ENCODE peak calls at places on chromosomes 4 and X, in seven cellular contexts. M is ovary, Q is NB4, R is heart left ventricle, N is body of pancreas, P is breast epithelium, H is suprapubic skin. D is an unnamed sample.
A peak's percentile ranks its signal among the peaks of the same experiment; 100 is the strongest.

GRCh38 chr4:189090174-189090814 is 850.4 kb upstream of the FRG1 start:
- DNase-seq in M (no peak), Q (peak; percentile 13), R (no peak), N (no peak), P (no peak), H (no peak), D (no peak)

GRCh38 chrX:65926095-65927019 is 113.5 kb downstream of the VSIG4 start:
- DNase-seq in M (no peak), Q (peak; percentile 70), R (no peak), N (peak; percentile 2), P (no peak), H (no peak), D (no peak)

GRCh38 chr4:67721770-67722597 is 21.0 kb upstream of the UBA6 start:
- DNase-seq in M (no peak), Q (no peak), R (no peak), N (no peak), P (no peak), H (no peak), D (no peak)

GRCh38 chrX:115582871-115583729 is 22.1 kb downstream of the PLS3 start:
- DNase-seq in M (no peak), Q (no peak), R (no peak), N (no peak), P (no peak), H (no peak), D (no peak)

GRCh38 chr4:7342223-7342576 is 92.5 kb downstream of the PSAPL1 start:
- DNase-seq in M (no peak), Q (no peak), R (peak; percentile 45), N (no peak), P (no peak), H (no peak), D (no peak)

GRCh38 chr4:98433608-98434198 is 172.5 kb downstream of the RAP1GDS1 start:
- DNase-seq in M (no peak), Q (no peak), R (no peak), N (no peak), P (no peak), H (no peak), D (no peak)

GRCh38 chr4:100017627-100018310 is 67.7 kb upstream of the H2AZ1 start:
- DNase-seq in M (no peak), Q (no peak), R (no peak), N (no peak), P (no peak), H (no peak), D (no peak)

GRCh38 chr4:149166886-149167285 is 648.8 kb downstream of the IQCM start:
- DNase-seq in M (no peak), Q (no peak), R (no peak), N (no peak), P (no peak), H (no peak), D (no peak)

GRCh38 chr4:5967783-5968182 is 50.4 kb downstream of the C4orf50 start:
- DNase-seq in M (no peak), Q (no peak), R (no peak), N (no peak), P (peak; percentile 40), H (peak; percentile 38), D (no peak)

GRCh38 chrX:79080131-79080530 is 64.4 kb upstream of the GPR174 start:
- DNase-seq in M (no peak), Q (no peak), R (no peak), N (no peak), P (no peak), H (no peak), D (no peak)

GRCh38 chr4:40575846-40576245 is 53.8 kb downstream of the RBM47 start:
- DNase-seq in M (no peak), Q (no peak), R (no peak), N (no peak), P (no peak), H (no peak), D (no peak)

GRCh38 chr4:115279300-115279699 is 165.9 kb upstream of the NDST4 start:
- DNase-seq in M (no peak), Q (peak; percentile 41), R (no peak), N (no peak), P (no peak), H (no peak), D (no peak)

GRCh38 chr4:2182981-2183380 is 58.9 kb downstream of the HAUS3 start:
- DNase-seq in M (no peak), Q (peak; percentile 63), R (no peak), N (no peak), P (no peak), H (no peak), D (no peak)

GRCh38 chrX:13305091-13305490 is 14.8 kb downstream of the ATXN3L start:
- DNase-seq in M (no peak), Q (no peak), R (no peak), N (no peak), P (no peak), H (no peak), D (no peak)

GRCh38 chr4:57113870-57114269 is 3.7 kb upstream of the IGFBP7 start:
- DNase-seq in M (no peak), Q (no peak), R (no peak), N (no peak), P (no peak), H (no peak), D (no peak)

GRCh38 chr4:39576268-39576667 is 49.0 kb upstream of the UGDH start:
- DNase-seq in M (no peak), Q (peak; percentile 28), R (no peak), N (no peak), P (no peak), H (no peak), D (no peak)

GRCh38 chr4:124019749-124020549 is 623.4 kb downstream of the SPRY1 start:
- DNase-seq in M (no peak), Q (no peak), R (no peak), N (no peak), P (no peak), H (no peak), D (no peak)

GRCh38 chr4:56181140-56181950 is 205.9 kb downstream of the AASDH start:
- DNase-seq in M (no peak), Q (peak; percentile 92), R (no peak), N (no peak), P (no peak), H (no peak), D (no peak)

GRCh38 chrX:46433892-46434291 is 111.3 kb downstream of the ZNF674 start:
- DNase-seq in M (no peak), Q (no peak), R (no peak), N (no peak), P (no peak), H (no peak), D (no peak)

GRCh38 chr4:17468638-17469221 is 43.2 kb downstream of the QDPR start:
- DNase-seq in M (peak; percentile 40), Q (peak; percentile 60), R (no peak), N (no peak), P (no peak), H (no peak), D (peak; percentile 31)

GRCh38 chr4:76206222-76206942 is 7.2 kb downstream of the SCARB2 start:
- DNase-seq in M (no peak), Q (no peak), R (no peak), N (no peak), P (no peak), H (no peak), D (no peak)

DNA sequence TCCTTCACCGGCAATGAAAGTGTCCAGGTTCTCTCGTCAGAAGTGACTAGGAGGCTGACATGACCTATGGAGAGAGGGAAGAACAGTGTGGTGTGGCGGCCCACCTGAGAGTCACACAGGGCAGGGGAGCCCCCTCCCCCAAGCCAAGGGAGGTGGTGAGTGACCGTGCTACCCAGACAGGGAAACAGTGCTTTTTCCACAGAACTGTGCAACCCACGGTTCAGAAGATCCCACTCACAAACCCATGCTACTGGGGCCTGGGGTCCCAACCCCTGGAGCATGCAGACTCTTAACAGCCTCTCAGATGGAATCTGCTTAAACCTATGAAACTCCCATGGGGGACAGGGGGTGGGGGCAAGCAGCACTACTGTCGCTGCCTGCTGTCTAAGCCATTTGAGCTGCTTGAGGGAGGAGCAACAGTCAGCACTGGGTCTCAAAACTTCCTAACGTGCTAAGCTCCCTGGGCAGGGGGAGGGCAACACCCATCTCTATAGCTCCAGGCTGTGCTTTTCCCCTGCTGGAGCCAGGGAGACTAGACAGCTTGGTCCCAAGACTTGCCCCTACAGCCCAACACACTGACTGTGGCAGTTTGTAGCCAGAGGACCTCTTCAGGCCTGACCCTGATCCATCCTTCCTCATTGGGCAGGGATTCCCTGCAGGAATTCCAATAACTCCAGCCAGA is 850.4 kb upstream of the AADAT start:
- DNase-seq in M (no peak), Q (no peak), R (no peak), N (no peak), P (no peak), H (no peak), D (no peak)
- TF ChIP-seq POLR2A in M (no peak), Q (no peak), R (no peak), N (no peak), P (no peak), H (no peak), D (no peak)

GRCh38 chr4:81049310-81049709 is 18.8 kb downstream of the BMP3 start:
- DNase-seq in M (no peak), Q (no peak), R (no peak), N (no peak), P (no peak), H (no peak), D (no peak)

GRCh38 chr4:81049861-81050423 is 19.4 kb downstream of the BMP3 start:
- DNase-seq in M (no peak), Q (no peak), R (no peak), N (no peak), P (no peak), H (no peak), D (no peak)

DNA sequence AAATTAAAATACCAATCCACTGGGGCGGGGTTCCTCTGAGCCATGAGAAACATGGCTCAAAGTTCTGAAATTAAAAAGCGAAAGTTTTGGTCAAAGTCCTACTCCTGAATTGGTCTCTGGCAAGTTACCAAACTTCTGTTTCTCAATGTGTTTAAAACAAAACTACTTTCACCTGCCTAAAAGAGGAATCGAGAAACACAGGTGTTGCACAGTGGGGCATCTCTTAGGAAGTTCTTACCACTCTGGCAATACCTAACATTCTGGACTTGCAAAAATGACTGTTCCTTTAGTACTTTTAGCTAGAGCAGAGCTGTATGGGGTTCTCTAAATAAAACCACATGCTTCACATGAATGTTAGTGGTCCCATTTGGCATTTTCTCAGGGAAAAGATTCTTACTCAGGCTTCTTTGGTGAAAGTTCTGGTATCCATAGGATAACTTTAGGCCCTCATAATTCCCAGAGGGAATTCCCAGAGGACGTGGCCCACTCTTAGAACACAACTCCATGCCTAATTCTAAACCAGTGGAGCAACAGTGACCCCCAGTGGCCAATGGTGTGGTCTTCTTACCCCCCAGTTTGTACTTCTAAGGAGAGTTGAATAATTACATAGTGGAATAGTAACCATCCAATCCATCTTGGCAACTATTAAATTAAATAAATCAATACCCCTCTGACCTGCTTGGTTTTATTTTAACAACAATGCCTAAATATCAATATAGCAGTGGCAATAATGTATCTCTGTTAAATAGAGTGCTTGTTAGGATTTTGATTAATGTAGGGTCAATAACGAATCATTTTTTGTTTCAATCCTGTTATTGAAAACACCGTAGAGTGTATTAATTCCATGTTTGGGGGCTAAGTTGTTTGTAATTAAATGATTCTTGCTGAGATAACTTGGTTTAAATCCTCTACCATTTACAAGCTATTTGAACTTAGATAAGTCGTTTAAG is 21.9 kb downstream of the BMP3 start:
- DNase-seq in M (peak; percentile 71), Q (peak; percentile 52), R (no peak), N (peak; percentile 59), P (no peak), H (no peak), D (peak; percentile 75)
- TF ChIP-seq CTCF in M (peak; percentile 62), Q (peak; percentile 75), R (peak; percentile 37), N (peak; percentile 65), P (peak; percentile 31), H (no peak), D (peak; percentile 28)

GRCh38 chr4:152779513-152780266 is at the start of the genes ARFIP1 and TIGD4:
- DNase-seq in M (peak; percentile 98), Q (peak; percentile 96), R (peak; percentile 99), N (peak; percentile 98), P (peak; percentile 97), H (peak; percentile 98), D (peak; percentile 99)
- TF ChIP-seq POLR2A in M (peak; percentile 23), Q (peak; percentile 44), R (peak; percentile 41), N (peak; percentile 50), P (no peak), H (peak; percentile 49), D (no peak)

GRCh38 chr4:32462944-32463343 is 1742.8 kb downstream of the PCDH7 start:
- DNase-seq in M (no peak), Q (peak; percentile 46), R (no peak), N (no peak), P (no peak), H (no peak), D (peak; percentile 16)
- TF ChIP-seq CTCF in M (no peak), Q (peak; percentile 75), R (no peak), N (peak; percentile 30), P (no peak), H (no peak), D (peak; percentile 24)

D was measured in testis.